ENCODE peak calls at places on chromosomes 3 and 15, in four cellular contexts. X is naive thymus-derived CD8-positive, alpha-beta T cell; O is stimulated activated CD8-positive, alpha-beta memory T cell treated with anti-CD3 and anti-CD28 coated beads, Interleukin-15, amount 100 ng/mL, for 4 hours; S is HuH-7.5. A is an unnamed sample.

GRCh38 chr15:40289140-40289775 is 6.4 kb upstream of the ANKRD63 start:
- DNase-seq in X (no peak), O (no peak), S (no peak), A (peak)

GRCh38 chr3:45575491-45575923 is 19.0 kb upstream of the LIMD1 start:
- DNase-seq in X (no peak), O (no peak), S (no peak), A (no peak)

GRCh38 chr15:75554717-75555116 is 24.4 kb downstream of the PTPN9 start:
- DNase-seq in X (no peak), O (no peak), S (no peak), A (no peak)

GRCh38 chr3:44865272-44866005 is 3.7 kb downstream of the TMEM42 start:
- DNase-seq in X (no peak), O (no peak), S (no peak), A (no peak)

GRCh38 chr3:111072016-111072891 is 638 bp downstream of the NECTIN3 start:
- DNase-seq in X (no peak), O (no peak), S (no peak), A (peak)

GRCh38 chr3:180871901-180872300 is 40.6 kb upstream of the FXR1 start:
- DNase-seq in X (no peak), O (no peak), S (no peak), A (no peak)

GRCh38 chr3:71805199-71805598 is 20.3 kb upstream of the PROK2 start:
- DNase-seq in X (no peak), O (no peak), S (no peak), A (no peak)

GRCh38 chr3:162014284-162014683 is 517.7 kb downstream of the OTOL1 start:
- DNase-seq in X (no peak), O (no peak), S (no peak), A (no peak)